ENCODE peak calls at places on chromosomes 11 and 22, in six cellular contexts. J is Peyer's patch, T is hepatocyte, G is body of pancreas, A is stomach, K is adrenal gland. Q is an unnamed sample.

GRCh38 chr11:93219440-93219839 is 21.6 kb upstream of the SLC36A4 start:
- DNase-seq in J (no peak), T (no peak), G (no peak), A (no peak), K (no peak), Q (no peak)

GRCh38 chr11:125977333-125977732 is 31.5 kb downstream of the VSIG10L2 start:
- DNase-seq in J (no peak), T (no peak), G (no peak), A (no peak), K (no peak), Q (no peak)

GRCh38 chr11:44842219-44842618 is 108.5 kb downstream of the TP53I11 start:
- DNase-seq in J (no peak), T (no peak), G (no peak), A (no peak), K (no peak), Q (no peak)

GRCh38 chr22:36191106-36191836 is 10.3 kb downstream of the APOL4 start:
- DNase-seq in J (no peak), T (no peak), G (peak), A (no peak), K (peak), Q (no peak)

GRCh38 chr11:79198898-79199250 is 242.0 kb downstream of the TENM4 start:
- DNase-seq in J (no peak), T (no peak), G (peak), A (no peak), K (no peak), Q (no peak)

GRCh38 chr11:27158763-27159679 is 118.4 kb downstream of the BBOX1 start:
- DNase-seq in J (no peak), T (peak), G (peak), A (peak), K (peak), Q (peak)

GRCh38 chr11:124900464-124900863 is 2.8 kb upstream of the ROBO4 start:
- DNase-seq in J (no peak), T (no peak), G (no peak), A (no peak), K (peak), Q (no peak)

GRCh38 chr11:119375629-119376196 is 5.8 kb downstream of the USP2 start:
- DNase-seq in J (peak), T (no peak), G (peak), A (no peak), K (peak), Q (no peak)

GRCh38 chr22:44567846-44568493 is 69.9 kb upstream of the RTL6 start:
- DNase-seq in J (peak), T (peak), G (peak), A (peak), K (peak), Q (no peak)

GRCh38 chr22:39482768-39483167 is 19.3 kb upstream of the MIEF1 start:
- DNase-seq in J (no peak), T (no peak), G (no peak), A (no peak), K (no peak), Q (no peak)

GRCh38 chr22:47209547-47210023 is 447.1 kb downstream of the TBC1D22A start:
- DNase-seq in J (peak), T (no peak), G (no peak), A (peak), K (no peak), Q (no peak)

GRCh38 chr22:50074551-50075042 is 10.6 kb downstream of the MLC1 start:
- DNase-seq in J (no peak), T (no peak), G (peak), A (peak), K (no peak), Q (no peak)

GRCh38 chr11:69664901-69665300 is 10.3 kb downstream of the LTO1 start:
- DNase-seq in J (peak), T (no peak), G (no peak), A (no peak), K (no peak), Q (no peak)

GRCh38 chr22:28983788-28984441 is 77.7 kb downstream of the C22orf31 start:
- DNase-seq in J (no peak), T (no peak), G (no peak), A (no peak), K (no peak), Q (no peak)

GRCh38 chr11:67409261-67409666 is 5.4 kb downstream of the TBC1D10C start:
- DNase-seq in J (no peak), T (no peak), G (no peak), A (peak), K (no peak), Q (peak)

GRCh38 chr11:77705195-77705876 is 67.7 kb upstream of the CLNS1A start:
- DNase-seq in J (no peak), T (peak), G (no peak), A (no peak), K (no peak), Q (no peak)

GRCh38 chr22:45878051-45878764 is 98.8 kb downstream of the WNT7B start:
- DNase-seq in J (no peak), T (no peak), G (no peak), A (no peak), K (no peak), Q (no peak)

GRCh38 chr11:47606731-47607130 is 12.5 kb upstream of the C1QTNF4 start:
- DNase-seq in J (no peak), T (no peak), G (no peak), A (no peak), K (no peak), Q (no peak)
- H3K4me3 ChIP-seq in J (no peak), T (no peak), G (no peak), A (no peak), K (no peak), Q (no peak)

DNA sequence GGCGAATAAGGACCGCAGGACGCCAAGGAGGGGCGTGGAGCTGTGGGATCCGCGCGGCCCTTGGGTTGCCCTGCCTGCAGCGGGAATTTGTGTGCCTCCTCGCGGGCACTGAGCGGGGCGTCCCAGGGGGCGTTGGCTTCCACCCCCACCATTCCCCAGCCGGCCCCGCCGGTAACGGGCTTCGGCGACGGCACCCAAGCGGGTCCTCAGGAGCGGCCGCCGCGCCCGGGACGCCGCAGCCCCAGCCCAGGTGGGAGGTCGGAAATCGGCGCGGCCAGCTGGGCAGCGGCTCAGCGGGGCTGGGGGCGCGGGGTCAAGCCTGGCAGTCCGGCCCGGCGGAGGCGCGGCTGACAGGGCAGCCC is 320 bp downstream of the CLTCL1 start:
- DNase-seq in J (peak), T (peak), G (peak), A (peak), K (peak), Q (peak)
- H3K27ac ChIP-seq in J (peak), T (no peak), G (peak), A (peak), K (no peak), Q (no peak)

GRCh38 chr11:82895437-82896091 is 4.7 kb downstream of the PRCP start:
- DNase-seq in J (no peak), T (no peak), G (no peak), A (no peak), K (no peak), Q (no peak)

GRCh38 chr11:82898242-82898641 is 2.0 kb downstream of the PRCP start:
- DNase-seq in J (no peak), T (no peak), G (no peak), A (no peak), K (no peak), Q (no peak)

GRCh38 chr11:82899191-82899820 is 924 bp downstream of the PRCP start:
- DNase-seq in J (no peak), T (no peak), G (no peak), A (no peak), K (no peak), Q (peak)

GRCh38 chr11:82892611-82893169 is 7.5 kb downstream of the PRCP start:
- DNase-seq in J (no peak), T (no peak), G (no peak), A (no peak), K (no peak), Q (no peak)

GRCh38 chr11:82896183-82896582 is 4.0 kb downstream of the PRCP start:
- DNase-seq in J (no peak), T (no peak), G (no peak), A (no peak), K (no peak), Q (no peak)
- H3K4me3 ChIP-seq in J (no peak), T (no peak), G (no peak), A (no peak), K (no peak), Q (no peak)

DNA sequence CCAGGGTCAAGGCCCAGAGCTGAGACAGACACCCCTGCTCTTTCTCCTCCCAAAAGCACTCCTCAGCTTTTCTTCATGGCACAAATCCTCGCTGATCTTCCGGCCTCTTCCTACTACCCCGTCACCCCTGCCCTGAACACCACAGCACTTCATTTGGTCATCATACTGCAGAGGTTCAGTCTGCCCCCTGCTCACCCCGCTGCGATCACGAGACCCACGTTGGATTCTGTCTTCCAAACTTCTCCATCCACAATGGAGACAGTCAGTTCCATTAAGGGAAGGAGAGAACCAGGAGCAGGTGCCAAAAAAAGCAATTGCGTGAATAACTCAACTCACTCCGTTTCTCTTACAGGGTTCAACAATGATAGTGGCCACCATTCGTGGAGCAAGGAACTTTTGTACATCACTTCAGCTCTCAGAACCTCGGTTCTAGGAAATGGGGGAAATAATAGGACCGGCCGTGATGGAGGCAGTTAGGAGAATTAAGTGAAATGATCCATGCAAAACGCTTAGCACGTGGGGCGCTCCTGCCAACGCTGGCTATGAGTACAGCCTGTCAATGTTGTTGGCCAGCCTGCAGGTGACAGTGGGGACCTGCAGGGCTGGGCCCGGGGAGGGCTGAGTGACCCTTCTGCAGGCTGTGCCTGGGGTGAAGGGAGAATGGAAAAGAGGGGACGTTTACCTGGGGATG is 45.9 kb downstream of the MN1 start:
- DNase-seq in J (no peak), T (no peak), G (no peak), A (no peak), K (no peak), Q (no peak)
- H3K27ac ChIP-seq in J (no peak), T (no peak), G (no peak), A (peak), K (no peak), Q (no peak)

Q was measured in CD4-positive, CD25-positive, alpha-beta regulatory T cell.